ENCODE peak calls at places on chromosome 9, in nine cellular contexts. J is tibial nerve, X is IMR-90, Q is body of pancreas, Y is GM12878, A is breast epithelium, D is ovary, P is sigmoid colon, U is uterus. O is an unnamed sample.

GRCh38 chr9:69078581-69078980 is 43.0 kb downstream of the FXN start:
- DNase-seq in Q (no peak), P (peak; percentile 73), D (no peak), U (peak; percentile 29), Y (no peak), J (peak; percentile 69), X (no peak), A (peak; percentile 54), O (peak; percentile 6)

GRCh38 chr9:112119225-112120045 is 55.7 kb downstream of the SUSD1 start:
- DNase-seq in Q (peak; percentile 76), Y (no peak), J (no peak), A (no peak), P (no peak), X (peak; percentile 45), D (no peak), U (no peak), O (no peak)

GRCh38 chr9:20760246-20760901 is 76.3 kb downstream of the FOCAD start:
- DNase-seq in P (no peak), D (no peak), J (no peak), A (no peak), Y (no peak), X (no peak), U (no peak), Q (no peak), O (no peak)

GRCh38 chr9:20621553-20622329 is 558 bp downstream of the MLLT3 start:
- DNase-seq in P (peak; percentile 93), U (peak; percentile 76), Q (peak; percentile 71), J (peak; percentile 73), X (peak; percentile 70), A (peak; percentile 44), Y (no peak), D (peak; percentile 89), O (peak; percentile 66)

GRCh38 chr9:1619915-1620705 is 395.0 kb upstream of the SMARCA2 start:
- DNase-seq in D (no peak), Y (no peak), A (no peak), Q (no peak), P (no peak), J (no peak), U (no peak), X (no peak), O (no peak)

GRCh38 chr9:19381656-19382055 is 1.6 kb upstream of the RPS6 start:
- DNase-seq in J (no peak), Y (no peak), P (no peak), A (no peak), X (no peak), Q (no peak), D (no peak), U (no peak), O (no peak)

GRCh38 chr9:73183917-73184861 is 32.5 kb downstream of the ANXA1 start:
- DNase-seq in A (no peak), U (no peak), D (no peak), Y (no peak), P (no peak), J (no peak), X (peak; percentile 65), Q (no peak), O (no peak)

GRCh38 chr9:135607401-135608293 is 31.7 kb downstream of the GLT6D1 start:
- DNase-seq in Y (no peak), Q (no peak), P (peak; percentile 54), A (no peak), D (no peak), J (no peak), X (no peak), U (no peak), O (no peak)

GRCh38 chr9:109030426-109030825 is 17.1 kb upstream of the CTNNAL1 start:
- DNase-seq in U (no peak), X (no peak), J (no peak), Q (no peak), Y (no peak), A (no peak), P (no peak), D (no peak), O (no peak)

GRCh38 chr9:71768388-71769174 is at the start of gene CEMIP2:
- DNase-seq in Y (no peak), D (peak; percentile 88), A (peak; percentile 85), U (peak; percentile 87), J (peak; percentile 72), P (peak; percentile 95), X (peak; percentile 86), Q (peak; percentile 92), O (peak; percentile 89)

GRCh38 chr9:20032413-20033006 is 243.7 kb upstream of the SLC24A2 start:
- DNase-seq in Q (no peak), P (no peak), Y (no peak), J (no peak), A (no peak), D (no peak), U (no peak), X (no peak), O (no peak)

GRCh38 chr9:134661791-134662142 is 20.2 kb downstream of the COL5A1 start:
- DNase-seq in Y (no peak), D (no peak), J (no peak), P (peak; percentile 93), Q (no peak), X (peak; percentile 80), U (peak; percentile 72), A (no peak), O (no peak)

GRCh38 chr9:98380065-98380681 is 124.7 kb upstream of the TBC1D2 start:
- DNase-seq in Q (peak; percentile 19), J (no peak), D (no peak), Y (peak; percentile 26), P (no peak), U (no peak), A (no peak), X (peak; percentile 65), O (no peak)

GRCh38 chr9:37801287-37801850 is 772 bp downstream of the DCAF10 start:
- DNase-seq in A (no peak), P (no peak), Q (peak; percentile 37), J (no peak), X (peak; percentile 9), U (peak; percentile 19), D (no peak), Y (no peak), O (no peak)

GRCh38 chr9:124730772-124731171 is 40.3 kb downstream of the NR6A1 start:
- DNase-seq in X (no peak), P (no peak), U (no peak), Y (no peak), A (no peak), Q (no peak), J (no peak), D (no peak), O (no peak)

GRCh38 chr9:137658778-137659177 is 40.0 kb downstream of the EHMT1 start:
- DNase-seq in P (no peak), Q (no peak), X (no peak), J (no peak), A (no peak), Y (no peak), U (no peak), D (no peak), O (no peak)

GRCh38 chr9:75889977-75890540 is 414 bp upstream of the PCSK5 start:
- DNase-seq in X (peak; percentile 63), Q (peak; percentile 40), P (peak; percentile 82), U (peak; percentile 58), A (peak; percentile 37), Y (no peak), J (peak; percentile 62), D (peak; percentile 46), O (peak; percentile 37)
- H3K27ac ChIP-seq in X (peak overlapping the region; percentile 80), Q (peak overlapping the region; percentile 79), P (peak overlapping the region; percentile 90), U (peak overlapping the region; percentile 89), A (peak overlapping the region; percentile 66), Y (no peak overlapping the region), J (peak overlapping the region; percentile 6), D (peak overlapping the region; percentile 94), O (peak overlapping the region; percentile 72)

DNA sequence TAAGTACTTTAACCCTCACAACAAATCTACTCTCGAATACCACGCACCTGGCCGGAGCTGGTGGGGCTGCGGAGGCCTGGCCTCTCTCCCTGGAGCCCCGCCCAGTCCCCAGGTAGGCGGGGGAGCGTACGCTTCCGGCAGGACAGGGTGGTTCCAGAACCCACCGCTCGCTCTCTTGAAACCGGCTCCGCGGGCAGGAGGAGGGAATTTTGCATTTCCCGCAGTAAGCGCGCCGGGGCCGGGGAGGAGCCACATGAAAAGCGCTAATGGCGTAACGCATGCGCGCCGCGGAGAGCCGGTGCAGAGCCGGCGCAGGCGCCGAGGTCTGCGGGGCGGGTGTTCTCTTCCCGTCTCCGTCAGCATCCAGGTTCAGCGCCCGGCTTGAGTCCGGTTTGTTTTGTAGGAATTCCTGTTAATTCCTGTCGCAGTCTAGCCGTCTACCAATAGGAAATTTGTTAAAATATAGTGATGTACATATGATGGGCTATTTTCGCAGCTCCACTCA is 20.8 kb downstream of the CAVIN4 start:
- DNase-seq in P (peak; percentile 86), A (peak; percentile 69), D (peak; percentile 82), X (peak; percentile 71), U (peak; percentile 76), Q (peak; percentile 88), J (peak; percentile 40), Y (no peak), O (peak; percentile 50)
- TF ChIP-seq POLR2A in P (no peak), A (no peak), D (no peak), X (no peak), U (no peak), Q (no peak), J (no peak), Y (peak; percentile 47), O (no peak)

GRCh38 chr9:21856301-21857094 is 54.1 kb downstream of the MTAP start:
- DNase-seq in J (no peak), U (no peak), Y (no peak), P (no peak), D (no peak), A (no peak), Q (no peak), X (peak; percentile 51), O (no peak)

GRCh38 chr9:21853414-21853813 is 51.0 kb downstream of the MTAP start:
- DNase-seq in A (no peak), Y (no peak), J (no peak), D (no peak), U (no peak), Q (no peak), P (no peak), X (no peak), O (no peak)

GRCh38 chr9:21852751-21853150 is 50.3 kb downstream of the MTAP start:
- DNase-seq in J (no peak), Y (peak; percentile 27), P (no peak), X (no peak), Q (no peak), D (no peak), U (no peak), A (no peak), O (no peak)

GRCh38 chr9:21854119-21854518 is 51.7 kb downstream of the MTAP start:
- DNase-seq in J (no peak), X (no peak), P (no peak), Q (no peak), A (no peak), Y (no peak), U (no peak), D (no peak), O (no peak)

DNA sequence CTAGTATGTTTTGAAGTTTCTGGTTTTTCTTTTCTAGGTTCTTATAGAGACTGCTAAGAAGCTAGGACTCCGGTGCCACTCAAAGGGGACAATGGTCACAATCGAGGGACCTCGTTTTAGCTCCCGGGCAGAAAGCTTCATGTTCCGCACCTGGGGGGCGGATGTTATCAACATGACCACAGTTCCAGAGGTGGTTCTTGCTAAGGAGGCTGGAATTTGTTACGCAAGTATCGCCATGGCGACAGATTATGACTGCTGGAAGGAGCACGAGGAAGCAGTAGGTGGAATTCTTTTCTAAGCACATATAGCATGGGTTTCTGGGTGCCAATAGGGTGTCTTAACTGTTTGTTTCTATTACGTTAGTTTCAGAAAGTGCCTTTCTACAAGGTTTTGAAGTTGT is 52.2 kb downstream of the MTAP start:
- DNase-seq in P (no peak), U (no peak), Y (no peak), A (no peak), Q (peak; percentile 79), J (no peak), D (no peak), X (peak; percentile 78), O (no peak)
- H3K4me1 ChIP-seq in P (no peaks in the 10 kb centered on the region), U (no peaks in the 10 kb centered on the region), Y (peaks cover 5% of the 10 kb centered on the region), A (no peaks in the 10 kb centered on the region), Q (peaks cover 52% of the 10 kb centered on the region), J (no peaks in the 10 kb centered on the region), D (peaks cover 9% of the 10 kb centered on the region), X (peaks cover 9% of the 10 kb centered on the region), O (no peaks in the 10 kb centered on the region)

GRCh38 chr9:27293046-27293445 is 3.9 kb downstream of the EQTN start:
- DNase-seq in P (no peak), X (no peak), Y (no peak), D (no peak), J (peak; percentile 12), Q (no peak), U (no peak), A (no peak), O (no peak)
- H3K27ac ChIP-seq in P (no peak overlapping the region), X (no peak overlapping the region), Y (no peak overlapping the region), D (no peak overlapping the region), J (no peak overlapping the region), Q (no peak overlapping the region), U (no peak overlapping the region), A (peak overlapping the region; percentile 34), O (no peak overlapping the region)